ENCODE peak calls at places on chromosome 13, in four cellular contexts. One of them, this sample, is unnamed.

GRCh38 chr13:30569901-30570576 is 47.7 kb upstream of the USPL1 start:
- DNase-seq in SK-N-SH: no peak
- DNase-seq in K562: peak
- DNase-seq in HepG2: peak
- DNase-seq in this sample: peak

GRCh38 chr13:35850569-35850968 is 280.6 kb downstream of the DCLK1 start:
- DNase-seq in SK-N-SH: no peak
- DNase-seq in K562: no peak
- DNase-seq in HepG2: no peak
- DNase-seq in this sample: no peak

GRCh38 chr13:25169951-25170553 is 2.0 kb downstream of the AMER2 start:
- DNase-seq in SK-N-SH: peak
- DNase-seq in K562: no peak
- DNase-seq in HepG2: no peak
- DNase-seq in this sample: no peak

GRCh38 chr13:98272549-98272948 is 95.5 kb upstream of the RNF113B start:
- DNase-seq in SK-N-SH: no peak
- DNase-seq in K562: no peak
- DNase-seq in HepG2: no peak
- DNase-seq in this sample: no peak

GRCh38 chr13:42633495-42633894 is 59.5 kb downstream of the TNFSF11 start:
- DNase-seq in SK-N-SH: no peak
- DNase-seq in K562: no peak
- DNase-seq in HepG2: no peak
- DNase-seq in this sample: no peak

GRCh38 chr13:87887459-87888123 is 216.4 kb downstream of the SLITRK5 start:
- DNase-seq in SK-N-SH: no peak
- DNase-seq in K562: no peak
- DNase-seq in HepG2: no peak
- DNase-seq in this sample: no peak

GRCh38 chr13:26051231-26052135 is at the start of gene SHISA2:
- DNase-seq in SK-N-SH: peak
- DNase-seq in K562: no peak
- DNase-seq in HepG2: no peak
- DNase-seq in this sample: no peak

GRCh38 chr13:65508745-65509144 is 1721.4 kb downstream of the PCDH9 start:
- DNase-seq in SK-N-SH: no peak
- DNase-seq in K562: no peak
- DNase-seq in HepG2: no peak
- DNase-seq in this sample: no peak

GRCh38 chr13:51674276-51674675 is 90.0 kb downstream of the WDFY2 start:
- DNase-seq in SK-N-SH: no peak
- DNase-seq in K562: no peak
- DNase-seq in HepG2: no peak
- DNase-seq in this sample: peak

DNA sequence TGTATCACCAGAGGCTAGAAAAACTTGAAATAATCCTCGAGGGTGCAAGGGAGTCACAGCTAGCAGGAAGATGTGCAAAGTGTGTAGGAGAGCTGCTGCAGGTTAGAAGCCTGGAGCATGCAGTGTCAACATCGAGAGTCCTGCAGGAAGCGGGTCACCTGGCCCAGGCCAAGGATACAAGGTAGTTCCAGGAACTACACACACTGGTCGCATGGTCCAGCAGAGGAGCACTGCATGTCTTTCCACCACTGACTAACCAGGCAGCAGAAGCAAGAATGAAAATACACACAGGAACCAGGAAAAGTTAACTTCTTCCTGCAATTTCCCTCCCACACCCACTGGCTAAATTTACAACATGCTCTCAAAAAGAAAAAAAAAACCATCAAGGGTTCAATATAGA is 36.0 kb upstream of the MIR17HG start:
- DNase-seq in SK-N-SH: no peak
- DNase-seq in K562: no peak
- DNase-seq in HepG2: no peak
- DNase-seq in this sample: no peak
- TF ChIP-seq ELF1 in SK-N-SH: no peak
- TF ChIP-seq ELF1 in K562: no peak
- TF ChIP-seq ELF1 in HepG2: no peak
- TF ChIP-seq ELF1 in this sample: no peak

GRCh38 chr13:103531278-103531677 is 465.1 kb upstream of the SLC10A2 start:
- DNase-seq in SK-N-SH: no peak
- DNase-seq in K562: no peak
- DNase-seq in HepG2: no peak
- DNase-seq in this sample: no peak
- TF ChIP-seq ELF1 in SK-N-SH: no peak
- TF ChIP-seq ELF1 in K562: no peak
- TF ChIP-seq ELF1 in HepG2: no peak
- TF ChIP-seq ELF1 in this sample: no peak

GRCh38 chr13:41457589-41458186 is 338 bp downstream of the RGCC start:
- DNase-seq in SK-N-SH: peak
- DNase-seq in K562: peak
- DNase-seq in HepG2: no peak
- DNase-seq in this sample: no peak

GRCh38 chr13:41456768-41457588 is at the start of gene RGCC:
- DNase-seq in SK-N-SH: peak
- DNase-seq in K562: peak
- DNase-seq in HepG2: peak
- DNase-seq in this sample: peak

GRCh38 chr13:41453620-41454019 is 3.7 kb upstream of the RGCC start:
- DNase-seq in SK-N-SH: no peak
- DNase-seq in K562: no peak
- DNase-seq in HepG2: no peak
- DNase-seq in this sample: no peak

GRCh38 chr13:41454170-41454569 is 3.2 kb upstream of the RGCC start:
- DNase-seq in SK-N-SH: no peak
- DNase-seq in K562: no peak
- DNase-seq in HepG2: no peak
- DNase-seq in this sample: no peak

GRCh38 chr13:41455725-41456419 is 1.5 kb upstream of the RGCC start:
- DNase-seq in SK-N-SH: no peak
- DNase-seq in K562: no peak
- DNase-seq in HepG2: no peak
- DNase-seq in this sample: no peak
- TF ChIP-seq ELF1 in SK-N-SH: no peak
- TF ChIP-seq ELF1 in K562: no peak
- TF ChIP-seq ELF1 in HepG2: no peak
- TF ChIP-seq ELF1 in this sample: no peak

DNA sequence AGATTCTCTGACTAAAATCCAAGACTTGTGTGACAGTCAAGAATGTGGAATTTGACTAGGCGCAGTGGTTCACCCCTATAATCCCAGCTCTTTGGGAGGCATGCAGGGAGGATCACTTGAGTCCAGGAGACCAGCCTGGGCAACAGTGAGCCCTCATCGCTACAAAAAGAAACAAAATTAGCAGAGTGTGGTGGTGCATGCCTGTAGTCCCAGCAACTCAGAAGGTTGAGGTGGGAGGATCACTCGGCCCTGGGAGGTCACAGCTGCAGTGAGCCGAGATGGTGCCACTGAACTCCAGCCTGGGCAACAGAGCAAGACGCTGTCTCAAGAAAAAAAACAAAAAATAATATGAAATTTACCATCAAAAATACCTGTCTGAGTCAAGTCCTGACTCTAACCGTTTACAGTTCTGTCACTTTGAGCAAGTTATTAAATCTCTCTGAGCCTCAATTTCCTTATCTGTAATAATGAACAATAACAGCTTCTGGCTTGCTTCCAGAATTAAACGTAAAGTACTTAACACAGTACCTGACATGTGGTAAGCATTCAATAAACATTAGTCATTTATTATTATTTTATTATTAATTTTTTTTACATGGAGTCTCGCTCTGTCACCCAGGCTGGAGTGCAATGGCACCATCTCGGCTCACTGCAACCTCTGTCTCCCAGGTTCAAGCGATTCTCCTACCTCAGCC is 204.6 kb upstream of the TSC22D1 start:
- DNase-seq in SK-N-SH: no peak
- DNase-seq in K562: no peak
- DNase-seq in HepG2: no peak
- DNase-seq in this sample: no peak
- TF ChIP-seq ELF1 in SK-N-SH: no peak
- TF ChIP-seq ELF1 in K562: no peak
- TF ChIP-seq ELF1 in HepG2: no peak
- TF ChIP-seq ELF1 in this sample: no peak

GRCh38 chr13:112053167-112053743 is 13.7 kb upstream of the SOX1 start:
- DNase-seq in SK-N-SH: no peak
- DNase-seq in K562: no peak
- DNase-seq in HepG2: no peak
- DNase-seq in this sample: no peak
- TF ChIP-seq ELF1 in SK-N-SH: no peak
- TF ChIP-seq ELF1 in K562: no peak
- TF ChIP-seq ELF1 in HepG2: no peak
- TF ChIP-seq ELF1 in this sample: no peak

GRCh38 chr13:50222569-50223332 is 207.5 kb downstream of the KCNRG start:
- DNase-seq in SK-N-SH: no peak
- DNase-seq in K562: no peak
- DNase-seq in HepG2: no peak
- DNase-seq in this sample: no peak
- TF ChIP-seq ELF1 in SK-N-SH: no peak
- TF ChIP-seq ELF1 in K562: no peak
- TF ChIP-seq ELF1 in HepG2: no peak
- TF ChIP-seq ELF1 in this sample: no peak

GRCh38 chr13:37348916-37349653 is 243.6 kb upstream of the CSNK1A1L start:
- DNase-seq in SK-N-SH: no peak
- DNase-seq in K562: no peak
- DNase-seq in HepG2: no peak
- DNase-seq in this sample: no peak
- TF ChIP-seq ELF1 in SK-N-SH: no peak
- TF ChIP-seq ELF1 in K562: no peak
- TF ChIP-seq ELF1 in HepG2: no peak
- TF ChIP-seq ELF1 in this sample: no peak

DNA sequence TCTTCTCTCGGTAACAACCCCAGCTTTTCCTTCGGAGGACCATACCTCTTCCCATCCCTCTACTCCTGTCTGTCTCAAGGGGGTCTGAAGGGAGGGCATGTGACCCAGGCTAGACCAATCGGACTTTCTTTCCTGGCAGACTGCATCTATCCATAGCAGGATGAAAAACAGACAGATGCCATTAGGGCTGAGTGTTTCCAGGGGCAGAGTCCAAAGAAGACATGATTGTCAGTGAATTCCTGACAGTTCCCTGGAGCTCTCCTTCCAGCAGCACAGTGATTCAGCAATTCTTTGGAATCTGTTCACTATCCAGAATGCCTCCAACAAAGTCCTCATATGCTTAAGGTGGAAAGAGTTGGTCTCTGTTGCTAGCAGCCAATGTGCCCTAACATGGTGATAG is 189.8 kb downstream of the KCTD12 start:
- DNase-seq in SK-N-SH: peak
- DNase-seq in K562: no peak
- DNase-seq in HepG2: peak
- DNase-seq in this sample: no peak
- TF ChIP-seq ELF1 in SK-N-SH: no peak
- TF ChIP-seq ELF1 in K562: no peak
- TF ChIP-seq ELF1 in HepG2: no peak
- TF ChIP-seq ELF1 in this sample: no peak

GRCh38 chr13:72437458-72437857 is 290.0 kb downstream of the MZT1 start:
- DNase-seq in SK-N-SH: no peak
- DNase-seq in K562: no peak
- DNase-seq in HepG2: no peak
- DNase-seq in this sample: no peak
- TF ChIP-seq ELF1 in SK-N-SH: no peak
- TF ChIP-seq ELF1 in K562: no peak
- TF ChIP-seq ELF1 in HepG2: no peak
- TF ChIP-seq ELF1 in this sample: no peak

This sample was measured in HCT116.